ENCODE peak calls at places on chromosomes 12 and 14, in four cellular contexts. C, I, P and A are unnamed samples.

GRCh38 chr12:45235087-45236025 is 19.5 kb downstream of the ANO6 start:
- DNase-seq in C (peak), I (no peak), P (peak), A (no peak)

GRCh38 chr12:75881910-75882309 is 149.7 kb downstream of the PHLDA1 start:
- DNase-seq in I (no peak), P (no peak), C (no peak), A (no peak)

GRCh38 chr12:43979450-43979849 is 143.6 kb downstream of the TMEM117 start:
- DNase-seq in I (no peak), P (no peak), C (no peak), A (no peak)

GRCh38 chr12:124039276-124039675 is 66.3 kb downstream of the ZNF664 start:
- DNase-seq in I (peak), C (peak), P (no peak), A (no peak)

GRCh38 chr12:53985358-53985899 is 483 bp downstream of the HOXC10 start:
- DNase-seq in I (no peak), C (no peak), P (no peak), A (no peak)

GRCh38 chr12:25806271-25806670 is 152.2 kb upstream of the RASSF8 start:
- DNase-seq in C (peak), I (no peak), P (no peak), A (no peak)

GRCh38 chr12:103667129-103667528 is 80.1 kb downstream of the STAB2 start:
- DNase-seq in P (no peak), C (no peak), I (no peak), A (no peak)

GRCh38 chr12:116597886-116598285 is 38.7 kb downstream of the MAP1LC3B2 start:
- DNase-seq in I (no peak), P (no peak), C (no peak), A (no peak)

GRCh38 chr12:82383930-82384513 is 25.7 kb downstream of the METTL25 start:
- DNase-seq in C (peak), P (peak), I (no peak), A (no peak)

GRCh38 chr12:123571343-123571813 is 13.0 kb upstream of the TMED2 start:
- DNase-seq in C (peak), I (peak), P (peak), A (no peak)

GRCh38 chr12:118035194-118036041 is 18.9 kb downstream of the RFC5 start:
- DNase-seq in I (no peak), P (no peak), C (peak), A (no peak)

GRCh38 chr12:66533767-66534166 is 145.1 kb downstream of the GRIP1 start:
- DNase-seq in I (no peak), C (no peak), P (no peak), A (no peak)

GRCh38 chr12:74111688-74112360 is 425.8 kb upstream of the ATXN7L3B start:
- DNase-seq in I (no peak), P (no peak), C (peak), A (peak)

GRCh38 chr12:30108666-30109065 is 324.9 kb upstream of the TMTC1 start:
- DNase-seq in C (no peak), P (no peak), I (no peak), A (no peak)

GRCh38 chr12:22803725-22804124 is 178.8 kb downstream of the ETNK1 start:
- DNase-seq in I (no peak), C (no peak), P (no peak), A (no peak)

GRCh38 chr12:14256139-14256538 is 109.3 kb upstream of the ATF7IP start:
- DNase-seq in P (no peak), C (peak), I (no peak), A (peak)

GRCh38 chr14:79749051-79749450 is 462.3 kb downstream of the DIO2 start:
- DNase-seq in I (no peak), C (no peak), P (no peak), A (no peak)

GRCh38 chr12:57367121-57367520 is 63.7 kb downstream of the R3HDM2 start:
- DNase-seq in I (no peak), P (no peak), C (no peak), A (no peak)

GRCh38 chr14:73634333-73634833 is 10.4 kb upstream of the DNAL1 start:
- DNase-seq in I (no peak), P (no peak), C (peak), A (no peak)

GRCh38 chr12:109770861-109771670 is 57.4 kb downstream of the FAM222A start:
- DNase-seq in P (no peak), C (no peak), I (no peak), A (no peak)

GRCh38 chr12:41983394-41983793 is 161.3 kb downstream of the GXYLT1 start:
- DNase-seq in C (no peak), I (no peak), P (no peak), A (no peak)

GRCh38 chr12:46983959-46984833 is 95.2 kb upstream of the PCED1B start:
- DNase-seq in P (peak), I (peak), C (peak), A (no peak)

GRCh38 chr12:74539261-74539660 is 1.6 kb downstream of the ATXN7L3B start:
- DNase-seq in I (no peak), P (no peak), C (no peak), A (no peak)

GRCh38 chr12:122080149-122081107 is 1.9 kb downstream of the MLXIP start:
- DNase-seq in C (peak), P (peak), I (peak), A (peak)

GRCh38 chr12:105601158-105601557 is 270.7 kb downstream of the C12orf75 start:
- DNase-seq in I (no peak), P (no peak), C (no peak), A (no peak)

GRCh38 chr12:96108321-96108720 is 72.9 kb upstream of the LTA4H start:
- DNase-seq in P (no peak), I (no peak), C (no peak), A (peak)